ENCODE peak calls at places on chromosomes 13 and 19, in four cellular contexts. One of them, this sample, is unnamed.

GRCh38 chr19:9883231-9883758 is 48.2 kb downstream of the PIN1 start:
- DNase-seq in LHCN-M2: no peak
- DNase-seq in dorsolateral prefrontal cortex: peak
- DNase-seq in Peyer's patch: no peak
- DNase-seq in this sample: no peak

GRCh38 chr13:94607939-94608338 is 6.3 kb downstream of the GPR180 start:
- DNase-seq in LHCN-M2: no peak
- DNase-seq in dorsolateral prefrontal cortex: no peak
- DNase-seq in Peyer's patch: no peak
- DNase-seq in this sample: no peak

GRCh38 chr19:42422576-42423461 is 4.4 kb downstream of the LIPE start:
- DNase-seq in LHCN-M2: peak
- DNase-seq in dorsolateral prefrontal cortex: peak
- DNase-seq in Peyer's patch: peak
- DNase-seq in this sample: peak

GRCh38 chr13:73731564-73731963 is 402.6 kb downstream of the KLF12 start:
- DNase-seq in LHCN-M2: no peak
- DNase-seq in dorsolateral prefrontal cortex: no peak
- DNase-seq in Peyer's patch: no peak
- DNase-seq in this sample: no peak

GRCh38 chr13:60933638-60934037 is 482.0 kb downstream of the PCDH20 start:
- DNase-seq in LHCN-M2: no peak
- DNase-seq in dorsolateral prefrontal cortex: no peak
- DNase-seq in Peyer's patch: no peak
- DNase-seq in this sample: no peak

GRCh38 chr19:17946965-17947784 is 14.4 kb downstream of the CCDC124 start:
- DNase-seq in LHCN-M2: no peak
- DNase-seq in dorsolateral prefrontal cortex: no peak
- DNase-seq in Peyer's patch: peak
- DNase-seq in this sample: no peak

GRCh38 chr19:4577020-4577782 is 17.7 kb upstream of the SEMA6B start:
- DNase-seq in LHCN-M2: peak
- DNase-seq in dorsolateral prefrontal cortex: no peak
- DNase-seq in Peyer's patch: no peak
- DNase-seq in this sample: no peak

GRCh38 chr19:1132625-1133383 is 29.0 kb downstream of the GPX4 start:
- DNase-seq in LHCN-M2: no peak
- DNase-seq in dorsolateral prefrontal cortex: no peak
- DNase-seq in Peyer's patch: peak
- DNase-seq in this sample: no peak

GRCh38 chr13:27396252-27396846 is 28.1 kb upstream of the GTF3A start:
- DNase-seq in LHCN-M2: no peak
- DNase-seq in dorsolateral prefrontal cortex: no peak
- DNase-seq in Peyer's patch: no peak
- DNase-seq in this sample: no peak

GRCh38 chr13:113211774-113212173 is 2.4 kb downstream of the CUL4A start:
- DNase-seq in LHCN-M2: no peak
- DNase-seq in dorsolateral prefrontal cortex: no peak
- DNase-seq in Peyer's patch: no peak
- DNase-seq in this sample: no peak

GRCh38 chr13:40665061-40665753 is 1.2 kb downstream of the FOXO1 start:
- DNase-seq in LHCN-M2: no peak
- DNase-seq in dorsolateral prefrontal cortex: no peak
- DNase-seq in Peyer's patch: peak
- DNase-seq in this sample: no peak

GRCh38 chr13:55566334-55566733 is 1574.4 kb upstream of the PRR20A start:
- DNase-seq in LHCN-M2: no peak
- DNase-seq in dorsolateral prefrontal cortex: no peak
- DNase-seq in Peyer's patch: no peak
- DNase-seq in this sample: no peak

This sample was measured in AG08395.